ENCODE peak calls at places on chromosomes 3 and 15, in seven cellular contexts. One of them, this sample, is unnamed. For H3K36me3, the result is how much of the 10 kb centered on the place peaks cover.

GRCh38 chr3:72161870-72162617 is 377.1 kb upstream of the PROK2 start:
- DNase-seq in colonic mucosa: peak
- DNase-seq in transverse colon: peak
- DNase-seq in hepatocyte: peak
- DNase-seq in IMR-90: peak
- DNase-seq in effector memory CD4-positive, alpha-beta T cell: no peak
- DNase-seq in OCI-LY7: no peak
- DNase-seq in this sample: peak

GRCh38 chr15:44535509-44536297 is 1.2 kb upstream of the EIF3J start:
- DNase-seq in hepatocyte: peak
- DNase-seq in transverse colon: peak
- DNase-seq in effector memory CD4-positive, alpha-beta T cell: no peak
- DNase-seq in colonic mucosa: peak
- DNase-seq in IMR-90: no peak
- DNase-seq in OCI-LY7: peak
- DNase-seq in this sample: no peak

GRCh38 chr15:77721963-77722362 is 89.3 kb upstream of the LINGO1 start:
- DNase-seq in transverse colon: no peak
- DNase-seq in effector memory CD4-positive, alpha-beta T cell: no peak
- DNase-seq in hepatocyte: no peak
- DNase-seq in colonic mucosa: no peak
- DNase-seq in OCI-LY7: no peak
- DNase-seq in IMR-90: no peak
- DNase-seq in this sample: no peak

GRCh38 chr3:114112696-114113095 is 56.2 kb downstream of the QTRT2 start:
- DNase-seq in hepatocyte: no peak
- DNase-seq in colonic mucosa: no peak
- DNase-seq in transverse colon: no peak
- DNase-seq in effector memory CD4-positive, alpha-beta T cell: no peak
- DNase-seq in OCI-LY7: no peak
- DNase-seq in IMR-90: no peak
- DNase-seq in this sample: no peak

GRCh38 chr3:30984855-30985793 is 90.7 kb upstream of the GADL1 start:
- DNase-seq in transverse colon: no peak
- DNase-seq in IMR-90: peak
- DNase-seq in hepatocyte: no peak
- DNase-seq in colonic mucosa: no peak
- DNase-seq in OCI-LY7: no peak
- DNase-seq in effector memory CD4-positive, alpha-beta T cell: no peak
- DNase-seq in this sample: no peak

GRCh38 chr15:40253179-40253790 is 14.4 kb downstream of the PAK6 start:
- DNase-seq in hepatocyte: no peak
- DNase-seq in OCI-LY7: no peak
- DNase-seq in transverse colon: no peak
- DNase-seq in IMR-90: no peak
- DNase-seq in colonic mucosa: no peak
- DNase-seq in effector memory CD4-positive, alpha-beta T cell: no peak
- DNase-seq in this sample: peak

GRCh38 chr3:46442591-46443530 is 21.8 kb downstream of the LTF start:
- DNase-seq in colonic mucosa: peak
- DNase-seq in OCI-LY7: no peak
- DNase-seq in effector memory CD4-positive, alpha-beta T cell: no peak
- DNase-seq in IMR-90: no peak
- DNase-seq in hepatocyte: peak
- DNase-seq in transverse colon: peak
- DNase-seq in this sample: no peak

GRCh38 chr3:116259984-116260383 is 185.3 kb downstream of the LSAMP start:
- DNase-seq in IMR-90: no peak
- DNase-seq in effector memory CD4-positive, alpha-beta T cell: no peak
- DNase-seq in transverse colon: no peak
- DNase-seq in OCI-LY7: no peak
- DNase-seq in hepatocyte: no peak
- DNase-seq in colonic mucosa: no peak
- DNase-seq in this sample: no peak

GRCh38 chr3:147654827-147655226 is 245.7 kb downstream of the ZIC1 start:
- DNase-seq in hepatocyte: no peak
- DNase-seq in effector memory CD4-positive, alpha-beta T cell: no peak
- DNase-seq in OCI-LY7: no peak
- DNase-seq in transverse colon: no peak
- DNase-seq in IMR-90: no peak
- DNase-seq in colonic mucosa: no peak
- DNase-seq in this sample: no peak

GRCh38 chr3:189841474-189842205 is 210.5 kb downstream of the TP63 start:
- DNase-seq in hepatocyte: peak
- DNase-seq in effector memory CD4-positive, alpha-beta T cell: no peak
- DNase-seq in transverse colon: no peak
- DNase-seq in colonic mucosa: no peak
- DNase-seq in OCI-LY7: no peak
- DNase-seq in IMR-90: peak
- DNase-seq in this sample: no peak

GRCh38 chr15:93217343-93217742 is 128.3 kb upstream of the RGMA start:
- DNase-seq in hepatocyte: no peak
- DNase-seq in effector memory CD4-positive, alpha-beta T cell: no peak
- DNase-seq in colonic mucosa: no peak
- DNase-seq in OCI-LY7: no peak
- DNase-seq in transverse colon: no peak
- DNase-seq in IMR-90: no peak
- DNase-seq in this sample: no peak

GRCh38 chr15:84791763-84792162 is 25.4 kb upstream of the ALPK3 start:
- DNase-seq in colonic mucosa: no peak
- DNase-seq in transverse colon: no peak
- DNase-seq in effector memory CD4-positive, alpha-beta T cell: no peak
- DNase-seq in hepatocyte: no peak
- DNase-seq in IMR-90: peak
- DNase-seq in OCI-LY7: no peak
- DNase-seq in this sample: no peak

GRCh38 chr3:186255703-186256331 is 106.2 kb downstream of the DGKG start:
- DNase-seq in transverse colon: peak
- DNase-seq in OCI-LY7: peak
- DNase-seq in colonic mucosa: no peak
- DNase-seq in effector memory CD4-positive, alpha-beta T cell: no peak
- DNase-seq in IMR-90: no peak
- DNase-seq in hepatocyte: no peak
- DNase-seq in this sample: no peak

GRCh38 chr3:188177721-188178120 is 23.8 kb downstream of the LPP start:
- DNase-seq in OCI-LY7: no peak
- DNase-seq in effector memory CD4-positive, alpha-beta T cell: no peak
- DNase-seq in hepatocyte: no peak
- DNase-seq in IMR-90: no peak
- DNase-seq in colonic mucosa: no peak
- DNase-seq in transverse colon: no peak
- DNase-seq in this sample: no peak

GRCh38 chr3:113626513-113627371 is 69.7 kb downstream of the USF3 start:
- DNase-seq in OCI-LY7: peak
- DNase-seq in transverse colon: peak
- DNase-seq in hepatocyte: peak
- DNase-seq in effector memory CD4-positive, alpha-beta T cell: no peak
- DNase-seq in IMR-90: peak
- DNase-seq in colonic mucosa: peak
- DNase-seq in this sample: no peak

GRCh38 chr3:117473981-117474563 is 764.5 kb downstream of the TUSC7 start:
- DNase-seq in OCI-LY7: no peak
- DNase-seq in IMR-90: no peak
- DNase-seq in hepatocyte: peak
- DNase-seq in transverse colon: no peak
- DNase-seq in effector memory CD4-positive, alpha-beta T cell: no peak
- DNase-seq in colonic mucosa: no peak
- DNase-seq in this sample: no peak

GRCh38 chr3:67090472-67090871 is 92.4 kb downstream of the KBTBD8 start:
- DNase-seq in colonic mucosa: no peak
- DNase-seq in transverse colon: no peak
- DNase-seq in effector memory CD4-positive, alpha-beta T cell: no peak
- DNase-seq in IMR-90: peak
- DNase-seq in hepatocyte: peak
- DNase-seq in OCI-LY7: no peak
- DNase-seq in this sample: no peak

GRCh38 chr15:42163947-42164550 is 7.6 kb upstream of the PLA2G4F start:
- DNase-seq in hepatocyte: no peak
- DNase-seq in IMR-90: no peak
- DNase-seq in transverse colon: no peak
- DNase-seq in colonic mucosa: no peak
- DNase-seq in effector memory CD4-positive, alpha-beta T cell: no peak
- DNase-seq in OCI-LY7: no peak
- DNase-seq in this sample: no peak

GRCh38 chr15:42165081-42165480 is 8.6 kb upstream of the PLA2G4F start:
- DNase-seq in hepatocyte: no peak
- DNase-seq in OCI-LY7: no peak
- DNase-seq in effector memory CD4-positive, alpha-beta T cell: no peak
- DNase-seq in IMR-90: peak
- DNase-seq in colonic mucosa: no peak
- DNase-seq in transverse colon: no peak
- DNase-seq in this sample: no peak

GRCh38 chr15:42171122-42171521 is 14.7 kb upstream of the PLA2G4F start:
- DNase-seq in hepatocyte: no peak
- DNase-seq in effector memory CD4-positive, alpha-beta T cell: no peak
- DNase-seq in transverse colon: no peak
- DNase-seq in IMR-90: no peak
- DNase-seq in OCI-LY7: no peak
- DNase-seq in colonic mucosa: no peak
- DNase-seq in this sample: no peak

GRCh38 chr15:42163291-42163690 is 6.9 kb upstream of the PLA2G4F start:
- DNase-seq in IMR-90: no peak
- DNase-seq in hepatocyte: no peak
- DNase-seq in colonic mucosa: no peak
- DNase-seq in OCI-LY7: no peak
- DNase-seq in effector memory CD4-positive, alpha-beta T cell: no peak
- DNase-seq in transverse colon: no peak
- DNase-seq in this sample: no peak

GRCh38 chr15:42166225-42166940 is 9.9 kb upstream of the PLA2G4F start:
- DNase-seq in IMR-90: no peak
- DNase-seq in colonic mucosa: no peak
- DNase-seq in hepatocyte: no peak
- DNase-seq in effector memory CD4-positive, alpha-beta T cell: no peak
- DNase-seq in transverse colon: no peak
- DNase-seq in OCI-LY7: no peak
- DNase-seq in this sample: no peak
- H3K36me3 ChIP-seq in IMR-90: half or more
- H3K36me3 ChIP-seq in colonic mucosa: under half
- H3K36me3 ChIP-seq in hepatocyte: under half
- H3K36me3 ChIP-seq in effector memory CD4-positive, alpha-beta T cell: half or more
- H3K36me3 ChIP-seq in transverse colon: under half
- H3K36me3 ChIP-seq in OCI-LY7: half or more
- H3K36me3 ChIP-seq in this sample: half or more

DNA sequence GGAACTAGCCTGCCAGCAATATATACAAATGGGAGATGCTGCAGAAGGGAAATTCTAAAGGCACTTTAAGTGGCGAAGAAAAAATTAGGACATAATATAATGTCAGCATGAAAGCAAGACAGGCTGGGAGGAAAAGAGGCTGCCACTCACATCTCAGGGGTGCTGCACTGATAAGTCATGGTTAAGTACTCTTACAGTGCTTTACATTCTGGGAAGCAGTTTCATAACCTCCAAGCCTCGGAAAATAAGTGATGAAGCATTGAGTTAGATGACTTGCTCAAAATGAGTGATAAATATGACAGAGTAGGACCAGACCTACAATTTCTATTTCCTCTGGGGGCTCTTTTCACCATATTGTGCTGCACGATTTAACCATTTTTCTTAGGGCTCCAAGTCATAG is 109.0 kb downstream of the HERC1 start:
- DNase-seq in OCI-LY7: no peak
- DNase-seq in transverse colon: no peak
- DNase-seq in hepatocyte: no peak
- DNase-seq in colonic mucosa: no peak
- DNase-seq in effector memory CD4-positive, alpha-beta T cell: no peak
- DNase-seq in IMR-90: no peak
- DNase-seq in this sample: no peak
- H3K36me3 ChIP-seq in OCI-LY7: half or more
- H3K36me3 ChIP-seq in transverse colon: under half
- H3K36me3 ChIP-seq in hepatocyte: under half
- H3K36me3 ChIP-seq in colonic mucosa: under half
- H3K36me3 ChIP-seq in effector memory CD4-positive, alpha-beta T cell: half or more
- H3K36me3 ChIP-seq in IMR-90: under half
- H3K36me3 ChIP-seq in this sample: half or more

DNA sequence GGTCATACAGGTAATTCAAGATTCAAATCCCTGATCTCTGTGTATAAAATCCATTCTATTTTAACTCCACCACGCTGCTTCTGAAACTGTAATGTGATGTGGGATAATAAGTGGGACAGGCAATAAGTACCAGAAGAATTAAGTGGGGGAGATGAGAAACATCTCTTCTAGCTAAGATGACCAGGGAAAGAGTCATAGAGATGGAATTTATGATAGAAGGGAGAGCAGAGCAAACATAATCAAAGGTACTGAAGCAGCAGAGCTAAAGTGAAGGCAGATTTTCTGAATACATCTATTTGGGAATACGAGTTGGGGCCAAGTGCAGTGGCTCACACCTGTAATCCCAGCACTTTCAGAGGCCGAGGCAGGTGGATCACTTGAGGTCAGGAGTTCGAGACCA is 4.9 kb downstream of the MRPL47 start:
- DNase-seq in effector memory CD4-positive, alpha-beta T cell: no peak
- DNase-seq in OCI-LY7: no peak
- DNase-seq in transverse colon: no peak
- DNase-seq in hepatocyte: no peak
- DNase-seq in IMR-90: peak
- DNase-seq in colonic mucosa: no peak
- DNase-seq in this sample: no peak
- H3K36me3 ChIP-seq in effector memory CD4-positive, alpha-beta T cell: half or more
- H3K36me3 ChIP-seq in OCI-LY7: half or more
- H3K36me3 ChIP-seq in transverse colon: under half
- H3K36me3 ChIP-seq in hepatocyte: under half
- H3K36me3 ChIP-seq in IMR-90: under half
- H3K36me3 ChIP-seq in colonic mucosa: under half
- H3K36me3 ChIP-seq in this sample: half or more

GRCh38 chr3:143445118-143445517 is 325.5 kb downstream of the CHST2 start:
- DNase-seq in effector memory CD4-positive, alpha-beta T cell: no peak
- DNase-seq in OCI-LY7: no peak
- DNase-seq in transverse colon: no peak
- DNase-seq in colonic mucosa: no peak
- DNase-seq in IMR-90: peak
- DNase-seq in hepatocyte: no peak
- DNase-seq in this sample: no peak

GRCh38 chr3:143442761-143443477 is 323.3 kb downstream of the CHST2 start:
- DNase-seq in colonic mucosa: no peak
- DNase-seq in transverse colon: no peak
- DNase-seq in OCI-LY7: no peak
- DNase-seq in hepatocyte: no peak
- DNase-seq in effector memory CD4-positive, alpha-beta T cell: no peak
- DNase-seq in IMR-90: peak
- DNase-seq in this sample: no peak

GRCh38 chr3:143450656-143451055 is 331.1 kb downstream of the CHST2 start:
- DNase-seq in hepatocyte: no peak
- DNase-seq in colonic mucosa: no peak
- DNase-seq in IMR-90: no peak
- DNase-seq in transverse colon: no peak
- DNase-seq in effector memory CD4-positive, alpha-beta T cell: no peak
- DNase-seq in OCI-LY7: no peak
- DNase-seq in this sample: no peak

GRCh38 chr3:143443851-143444331 is 324.3 kb downstream of the CHST2 start:
- DNase-seq in colonic mucosa: peak
- DNase-seq in transverse colon: peak
- DNase-seq in hepatocyte: no peak
- DNase-seq in effector memory CD4-positive, alpha-beta T cell: no peak
- DNase-seq in IMR-90: peak
- DNase-seq in OCI-LY7: no peak
- DNase-seq in this sample: peak

DNA sequence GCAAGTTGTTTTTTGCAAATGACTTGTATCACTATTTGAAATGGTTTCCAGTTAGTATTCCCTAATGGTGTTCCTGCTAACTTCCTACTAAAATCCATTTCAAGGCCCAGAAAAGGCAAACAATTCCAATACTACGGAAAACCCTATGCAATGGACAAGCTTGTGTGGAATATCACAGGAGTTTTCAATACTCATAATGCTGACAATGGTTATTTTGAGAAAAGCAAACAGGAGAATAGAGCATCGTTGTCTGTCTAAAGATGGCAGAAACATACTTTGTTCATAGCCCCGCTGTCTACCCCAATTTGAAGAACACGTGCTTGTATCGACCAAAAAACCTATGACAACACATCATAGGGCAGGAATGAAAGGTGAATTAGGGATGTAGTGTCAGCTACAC is 327.9 kb downstream of the CHST2 start:
- DNase-seq in colonic mucosa: no peak
- DNase-seq in effector memory CD4-positive, alpha-beta T cell: no peak
- DNase-seq in IMR-90: no peak
- DNase-seq in OCI-LY7: no peak
- DNase-seq in transverse colon: no peak
- DNase-seq in hepatocyte: no peak
- DNase-seq in this sample: no peak
- H3K36me3 ChIP-seq in colonic mucosa: under half
- H3K36me3 ChIP-seq in effector memory CD4-positive, alpha-beta T cell: under half
- H3K36me3 ChIP-seq in IMR-90: under half
- H3K36me3 ChIP-seq in OCI-LY7: under half
- H3K36me3 ChIP-seq in transverse colon: under half
- H3K36me3 ChIP-seq in hepatocyte: under half
- H3K36me3 ChIP-seq in this sample: under half

This sample was measured in RWPE2.